ENCODE peak calls at places on chromosomes 1 and 21, in seven cellular contexts. R is left lung, U is tibial nerve, V is lower lobe of right lung, J is Peyer's patch, X is neural progenitor cell, S is endothelial cell of umbilical vein. I is an unnamed sample.

GRCh38 chr1:110718452-110718851 is 43.7 kb upstream of the KCNA3 start:
- DNase-seq in R (no peak), U (no peak), V (no peak), J (no peak), X (no peak), S (no peak), I (no peak)

GRCh38 chr1:78840447-78841251 is 165.9 kb downstream of the ADGRL4 start:
- DNase-seq in R (no peak), U (no peak), V (no peak), J (no peak), X (peak), S (peak), I (no peak)

GRCh38 chr1:54970901-54971300 is 9.5 kb upstream of the TMEM61 start:
- DNase-seq in R (no peak), U (no peak), V (no peak), J (peak), X (no peak), S (no peak), I (no peak)

GRCh38 chr1:44021156-44021555 is 10.1 kb downstream of the SLC6A9 start:
- DNase-seq in R (no peak), U (no peak), V (no peak), J (no peak), X (no peak), S (no peak), I (no peak)

GRCh38 chr1:229410692-229411433 is 23.0 kb downstream of the ACTA1 start:
- DNase-seq in R (peak), U (no peak), V (no peak), J (no peak), X (peak), S (no peak), I (no peak)

GRCh38 chr1:90835661-90836344 is 118.7 kb upstream of the BARHL2 start:
- DNase-seq in R (no peak), U (no peak), V (no peak), J (no peak), X (peak), S (no peak), I (no peak)

GRCh38 chr1:21323091-21323490 is 32.8 kb upstream of the ECE1 start:
- DNase-seq in R (no peak), U (no peak), V (no peak), J (no peak), X (no peak), S (peak), I (no peak)

GRCh38 chr1:117147856-117148588 is 26.5 kb upstream of the TRIM45 start:
- DNase-seq in R (no peak), U (no peak), V (no peak), J (no peak), X (no peak), S (no peak), I (no peak)

GRCh38 chr1:97691325-97691724 is 229.5 kb downstream of the DPYD start:
- DNase-seq in R (no peak), U (no peak), V (no peak), J (no peak), X (peak), S (no peak), I (no peak)

GRCh38 chr21:32593690-32594089 is 8.4 kb upstream of the TCP10L start:
- DNase-seq in R (no peak), U (no peak), V (no peak), J (no peak), X (no peak), S (no peak), I (no peak)

GRCh38 chr1:226185153-226186036 is 1.1 kb downstream of the ACBD3 start:
- DNase-seq in R (no peak), U (no peak), V (no peak), J (no peak), X (no peak), S (peak), I (no peak)

GRCh38 chr1:91806777-91807700 is 78.9 kb downstream of the TGFBR3 start:
- DNase-seq in R (no peak), U (no peak), V (no peak), J (no peak), X (no peak), S (peak), I (no peak)

GRCh38 chr1:112714313-112715263 is 544 bp downstream of the PPM1J start:
- DNase-seq in R (peak), U (no peak), V (no peak), J (no peak), X (peak), S (no peak), I (no peak)

GRCh38 chr1:96411006-96411405 is 310.6 kb upstream of the PTBP2 start:
- DNase-seq in R (no peak), U (no peak), V (no peak), J (no peak), X (no peak), S (no peak), I (no peak)

GRCh38 chr1:96414598-96414997 is 307.0 kb upstream of the PTBP2 start:
- DNase-seq in R (no peak), U (no peak), V (no peak), J (no peak), X (no peak), S (no peak), I (no peak)

GRCh38 chr1:96409689-96410088 is 311.9 kb upstream of the PTBP2 start:
- DNase-seq in R (no peak), U (no peak), V (no peak), J (no peak), X (no peak), S (no peak), I (no peak)

GRCh38 chr1:96409087-96409486 is 312.5 kb upstream of the PTBP2 start:
- DNase-seq in R (no peak), U (no peak), V (no peak), J (no peak), X (no peak), S (no peak), I (no peak)
- H3K4me3 ChIP-seq in R (no peak), U (no peak), V (no peak), J (no peak), X (no peak), S (no peak), I (no peak)

GRCh38 chr1:45573231-45573804 is 10.5 kb upstream of the NASP start:
- DNase-seq in R (no peak), U (no peak), V (no peak), J (peak), X (peak), S (no peak), I (no peak)
- TF ChIP-seq CTCF in R (no peak), U (no peak), V (no peak), J (no peak), X (no peak), S (no peak), I (no peak)

DNA sequence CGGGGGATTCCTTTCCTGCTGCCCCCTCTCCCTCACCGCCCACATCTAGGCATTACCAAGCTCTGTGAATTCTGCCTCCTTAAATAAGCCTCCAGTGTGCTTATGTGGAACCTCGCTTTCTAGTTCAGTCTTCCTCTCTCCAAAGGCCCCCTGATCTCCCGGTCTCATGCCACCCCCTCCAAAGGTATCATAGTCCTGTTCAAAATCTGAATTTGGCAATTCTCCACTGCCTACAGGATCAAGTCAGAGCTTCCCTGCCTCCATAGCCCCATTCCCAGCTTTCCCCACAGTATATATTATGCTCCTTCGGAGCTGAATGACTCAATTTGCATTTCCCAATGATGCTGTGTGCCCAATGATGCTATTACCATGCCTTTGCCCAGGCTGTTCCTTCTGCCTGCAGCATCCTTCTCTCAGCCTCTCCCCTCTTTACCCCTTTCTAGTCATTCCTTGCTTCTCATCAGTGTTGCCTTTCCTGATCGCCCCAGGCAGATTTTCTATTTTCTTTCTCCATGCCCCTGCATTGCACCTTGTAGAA is 1.7 kb downstream of the AZIN2 start:
- DNase-seq in R (no peak), U (no peak), V (no peak), J (no peak), X (no peak), S (no peak), I (no peak)
- H3K4me3 ChIP-seq in R (no peak), U (no peak), V (no peak), J (no peak), X (no peak), S (no peak), I (no peak)

DNA sequence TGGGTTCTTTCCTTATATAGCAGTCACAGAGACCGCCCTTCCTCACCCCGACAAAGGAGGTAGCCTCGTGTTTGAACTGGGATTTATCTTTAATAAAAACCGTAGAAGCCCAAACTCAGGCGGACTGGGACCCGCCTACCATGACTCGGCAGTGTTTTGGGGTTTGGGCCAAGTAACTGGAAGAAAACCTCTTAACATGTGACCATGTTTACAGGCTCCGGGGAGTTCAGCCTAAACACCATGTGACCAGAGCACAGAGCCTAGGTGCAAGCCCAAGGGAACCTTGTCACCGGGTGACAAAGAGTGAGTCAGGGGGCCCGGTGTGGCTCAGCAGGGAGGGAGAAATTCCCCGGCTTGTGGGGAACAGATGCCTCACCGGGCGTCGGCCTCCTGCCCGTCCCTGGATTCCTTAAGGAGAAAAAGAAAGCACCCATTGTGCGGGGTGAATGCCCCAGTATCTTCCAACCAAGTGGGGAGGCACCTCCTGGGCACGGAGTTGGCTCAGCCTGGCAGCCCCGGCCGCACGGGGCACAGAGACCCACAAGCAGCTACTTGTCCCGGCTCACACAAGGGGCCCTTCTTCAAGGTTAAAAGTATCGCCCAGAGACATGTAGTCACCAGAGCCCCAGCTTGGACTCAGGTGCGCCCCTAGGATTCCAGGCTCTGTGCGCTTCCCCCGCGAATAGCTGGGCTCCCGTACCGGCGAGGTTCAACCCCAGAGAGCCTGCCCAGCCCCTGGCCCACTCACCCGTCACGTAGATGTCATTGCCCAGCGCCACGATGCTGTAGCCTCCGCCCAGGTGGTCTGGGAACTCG is 1.4 kb downstream of the KLHL21 start:
- DNase-seq in R (peak), U (peak), V (peak), J (peak), X (peak), S (peak), I (no peak)
- TF ChIP-seq CTCF in R (no peak), U (no peak), V (no peak), J (no peak), X (no peak), S (no peak), I (no peak)

GRCh38 chr1:39992229-39992628 is 37.3 kb downstream of the MFSD2A start:
- DNase-seq in R (no peak), U (no peak), V (no peak), J (no peak), X (no peak), S (no peak), I (no peak)

GRCh38 chr1:40001456-40001855 is 39.1 kb upstream of the CAP1 start:
- DNase-seq in R (no peak), U (no peak), V (no peak), J (no peak), X (no peak), S (peak), I (no peak)

GRCh38 chr1:39995973-39996393 is 41.0 kb downstream of the MFSD2A start:
- DNase-seq in R (no peak), U (no peak), V (no peak), J (peak), X (no peak), S (no peak), I (peak)

GRCh38 chr1:39992888-39993287 is 37.9 kb downstream of the MFSD2A start:
- DNase-seq in R (no peak), U (no peak), V (no peak), J (no peak), X (no peak), S (no peak), I (no peak)

GRCh38 chr1:39996396-39997004 is 41.6 kb downstream of the MFSD2A start:
- DNase-seq in R (no peak), U (no peak), V (no peak), J (no peak), X (no peak), S (no peak), I (no peak)
- H3K4me3 ChIP-seq in R (no peak), U (no peak), V (no peak), J (no peak), X (no peak), S (no peak), I (no peak)

DNA sequence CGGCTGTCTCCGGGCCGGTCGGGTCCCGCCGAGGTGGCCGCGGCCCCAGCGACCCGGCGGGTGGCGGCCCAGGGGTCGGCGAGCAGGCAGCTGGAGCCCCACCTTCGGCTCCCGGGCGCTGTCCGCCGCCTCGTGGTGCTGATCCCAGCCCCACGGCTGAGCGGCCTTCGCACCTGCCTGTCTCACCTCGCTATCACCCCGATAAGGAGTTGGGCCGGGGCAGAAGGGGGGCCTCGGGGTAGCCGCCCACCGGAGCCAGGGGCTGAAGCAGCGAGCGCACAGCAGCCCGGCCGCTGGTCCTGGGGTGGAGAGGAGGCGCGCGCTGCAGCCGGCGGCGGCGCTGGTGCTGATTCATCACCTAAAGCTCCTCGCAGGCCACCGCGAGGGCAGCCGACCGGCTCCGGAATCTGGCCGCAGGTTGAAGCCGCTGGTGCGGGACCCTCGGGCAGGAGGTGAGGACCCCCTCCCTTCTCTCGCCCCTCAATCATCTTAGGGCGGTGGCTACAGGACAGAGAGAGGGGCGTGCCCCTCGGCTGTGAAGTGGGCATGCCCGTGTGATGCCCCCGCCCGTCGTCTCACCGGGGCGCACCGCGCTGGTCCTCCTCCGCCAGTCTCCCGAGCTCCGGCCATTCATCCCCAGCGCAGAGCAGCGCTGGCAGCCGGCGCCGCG is 577 bp downstream of the TRIM67 start:
- DNase-seq in R (no peak), U (no peak), V (peak), J (no peak), X (peak), S (peak), I (no peak)
- TF ChIP-seq CTCF in R (no peak), U (no peak), V (no peak), J (no peak), X (peak), S (no peak), I (no peak)